ENCODE peak calls at places on chromosomes 16 and 17, in nine cellular contexts. G, P, H, V, U, I, Q, L and T are unnamed samples.

GRCh38 chr16:72986011-72986410 is 61.9 kb downstream of the ZFHX3 start:
- DNase-seq in G (no peak), P (no peak), H (no peak), V (no peak), U (no peak), I (no peak), Q (no peak), L (no peak), T (no peak)

GRCh38 chr17:71502443-71502842 is 618.4 kb upstream of the SOX9 start:
- DNase-seq in G (no peak), P (no peak), H (no peak), V (peak), U (no peak), I (no peak), Q (no peak), L (no peak), T (no peak)

GRCh38 chr16:20613471-20613887 is 37.3 kb upstream of the ACSM2B start:
- DNase-seq in G (no peak), P (no peak), H (no peak), V (peak), U (no peak), I (no peak), Q (no peak), L (no peak), T (peak)

GRCh38 chr17:18917506-18918032 is 34.4 kb upstream of the SLC5A10 start:
- DNase-seq in G (no peak), P (no peak), H (no peak), V (no peak), U (no peak), I (no peak), Q (no peak), L (no peak), T (no peak)

GRCh38 chr16:50304467-50305440 is 38.4 kb downstream of the ADCY7 start:
- DNase-seq in G (no peak), P (no peak), H (no peak), V (no peak), U (no peak), I (no peak), Q (no peak), L (no peak), T (no peak)

GRCh38 chr17:17682293-17682736 is 1.1 kb downstream of the RAI1 start:
- DNase-seq in G (no peak), P (peak), H (no peak), V (no peak), U (peak), I (peak), Q (no peak), L (peak), T (peak)

GRCh38 chr17:42142371-42142896 is 12.4 kb downstream of the RAB5C start:
- DNase-seq in G (no peak), P (no peak), H (no peak), V (no peak), U (no peak), I (no peak), Q (no peak), L (no peak), T (no peak)

GRCh38 chr17:63222655-63223054 is 223.5 kb downstream of the CYB561 start:
- DNase-seq in G (no peak), P (no peak), H (no peak), V (no peak), U (no peak), I (no peak), Q (no peak), L (no peak), T (peak)

GRCh38 chr17:40329981-40330794 is 21.2 kb downstream of the RARA start:
- DNase-seq in G (no peak), P (peak), H (no peak), V (peak), U (peak), I (peak), Q (no peak), L (no peak), T (peak)

GRCh38 chr17:74961657-74962360 is 10.8 kb downstream of the HID1 start:
- DNase-seq in G (peak), P (peak), H (peak), V (peak), U (peak), I (peak), Q (peak), L (peak), T (peak)

GRCh38 chr16:69089091-69089912 is 16.2 kb upstream of the HAS3 start:
- DNase-seq in G (peak), P (peak), H (no peak), V (peak), U (peak), I (no peak), Q (no peak), L (no peak), T (peak)

GRCh38 chr17:12554251-12554650 is 111.4 kb upstream of the MYOCD start:
- DNase-seq in G (no peak), P (no peak), H (no peak), V (no peak), U (no peak), I (no peak), Q (no peak), L (no peak), T (no peak)

GRCh38 chr17:37791434-37791833 is 46.6 kb upstream of the HNF1B start:
- DNase-seq in G (no peak), P (peak), H (no peak), V (no peak), U (peak), I (peak), Q (no peak), L (peak), T (no peak)

GRCh38 chr16:991759-992158 is 10.2 kb downstream of the SOX8 start:
- DNase-seq in G (no peak), P (no peak), H (no peak), V (no peak), U (no peak), I (no peak), Q (no peak), L (no peak), T (no peak)

GRCh38 chr17:40062347-40063033 is at the start of gene THRA:
- DNase-seq in G (peak), P (peak), H (no peak), V (peak), U (peak), I (peak), Q (no peak), L (peak), T (peak)

GRCh38 chr16:81595676-81596292 is 151.2 kb downstream of the CMIP start:
- DNase-seq in G (no peak), P (peak), H (no peak), V (no peak), U (no peak), I (no peak), Q (no peak), L (no peak), T (no peak)

GRCh38 chr17:77581480-77581879 is 377.0 kb upstream of the TNRC6C start:
- DNase-seq in G (no peak), P (no peak), H (no peak), V (no peak), U (no peak), I (no peak), Q (no peak), L (no peak), T (no peak)

GRCh38 chr17:57603978-57604377 is 141.1 kb downstream of the CCDC182 start:
- DNase-seq in G (peak), P (peak), H (no peak), V (no peak), U (peak), I (peak), Q (no peak), L (peak), T (peak)

GRCh38 chr17:64007838-64008282 is 9.7 kb downstream of the PRR29 start:
- DNase-seq in G (no peak), P (no peak), H (no peak), V (no peak), U (no peak), I (no peak), Q (no peak), L (no peak), T (no peak)

GRCh38 chr17:12422632-12423031 is 243.1 kb upstream of the MYOCD start:
- DNase-seq in G (no peak), P (no peak), H (no peak), V (no peak), U (peak), I (no peak), Q (no peak), L (no peak), T (peak)

GRCh38 chr16:85924675-85925074 is 25.7 kb downstream of the IRF8 start:
- DNase-seq in G (no peak), P (no peak), H (no peak), V (no peak), U (no peak), I (no peak), Q (no peak), L (no peak), T (no peak)

GRCh38 chr17:62704381-62704971 is 77.0 kb downstream of the MRC2 start:
- DNase-seq in G (peak), P (no peak), H (no peak), V (no peak), U (peak), I (no peak), Q (no peak), L (no peak), T (peak)

GRCh38 chr17:20032636-20033035 is 23.5 kb downstream of the SPECC1 start:
- DNase-seq in G (no peak), P (no peak), H (no peak), V (no peak), U (no peak), I (no peak), Q (no peak), L (no peak), T (no peak)

GRCh38 chr16:70470927-70471341 is 16.5 kb downstream of the FCSK start:
- DNase-seq in G (no peak), P (no peak), H (no peak), V (no peak), U (peak), I (no peak), Q (no peak), L (no peak), T (no peak)

GRCh38 chr17:38922538-38923291 is 2.7 kb upstream of the LASP1NB start:
- DNase-seq in G (peak), P (no peak), H (no peak), V (peak), U (peak), I (no peak), Q (no peak), L (no peak), T (peak)

GRCh38 chr17:7219434-7219811 is 213 bp downstream of the DLG4 start:
- DNase-seq in G (no peak), P (no peak), H (no peak), V (no peak), U (no peak), I (no peak), Q (no peak), L (no peak), T (no peak)

GRCh38 chr17:17412331-17412730 is 64.5 kb upstream of the MED9 start:
- DNase-seq in G (no peak), P (no peak), H (no peak), V (no peak), U (no peak), I (no peak), Q (no peak), L (no peak), T (no peak)

GRCh38 chr16:66511615-66512500 is 38.1 kb downstream of the TK2 start:
- DNase-seq in G (no peak), P (no peak), H (no peak), V (no peak), U (peak), I (no peak), Q (no peak), L (no peak), T (no peak)

GRCh38 chr17:33874617-33875060 is 380.4 kb upstream of the CCL2 start:
- DNase-seq in G (no peak), P (no peak), H (no peak), V (no peak), U (no peak), I (no peak), Q (no peak), L (no peak), T (no peak)

GRCh38 chr17:6240001-6240400 is 169.8 kb downstream of the WSCD1 start:
- DNase-seq in G (no peak), P (no peak), H (no peak), V (no peak), U (no peak), I (no peak), Q (no peak), L (no peak), T (no peak)

GRCh38 chr17:10549108-10549842 is at the start of gene MYH2:
- DNase-seq in G (no peak), P (no peak), H (no peak), V (no peak), U (no peak), I (no peak), Q (no peak), L (no peak), T (no peak)

GRCh38 chr16:85094812-85095211 is 17.5 kb downstream of the CIBAR2 start:
- DNase-seq in G (no peak), P (no peak), H (no peak), V (no peak), U (no peak), I (no peak), Q (no peak), L (no peak), T (no peak)

GRCh38 chr17:44112284-44113280 is 10.9 kb downstream of the HDAC5 start:
- DNase-seq in G (no peak), P (no peak), H (no peak), V (no peak), U (no peak), I (no peak), Q (no peak), L (no peak), T (no peak)

GRCh38 chr16:67844441-67844840 is 2.3 kb upstream of the NUTF2 start:
- DNase-seq in G (no peak), P (no peak), H (no peak), V (no peak), U (no peak), I (no peak), Q (no peak), L (no peak), T (no peak)

GRCh38 chr16:30112197-30113030 is 923 bp downstream of the GDPD3 start:
- DNase-seq in G (peak), P (peak), H (no peak), V (no peak), U (peak), I (peak), Q (peak), L (no peak), T (peak)

GRCh38 chr17:75878174-75878998 is at the start of gene TRIM47:
- DNase-seq in G (peak), P (no peak), H (no peak), V (peak), U (peak), I (peak), Q (no peak), L (no peak), T (no peak)

GRCh38 chr17:9408381-9408780 is 167.2 kb downstream of the STX8 start:
- DNase-seq in G (no peak), P (no peak), H (no peak), V (no peak), U (no peak), I (no peak), Q (no peak), L (no peak), T (no peak)

GRCh38 chr16:57995721-57996405 is 4.6 kb downstream of the ZNF319 start:
- DNase-seq in G (no peak), P (no peak), H (no peak), V (no peak), U (no peak), I (no peak), Q (no peak), L (no peak), T (no peak)